ENCODE peak calls at places on chromosomes 1 and 21, in ten cellular contexts. O is H54, X is IMR-90, D is Peyer's patch, N is uterus, V is thyroid gland, Y is ovary, W is A549, C is sigmoid colon, R is H1. E is an unnamed sample.

GRCh38 chr1:111197598-111198289 is 2.7 kb downstream of the DENND2D start:
- DNase-seq in N (no peak), X (peak; percentile 4), D (no peak), V (no peak), O (no peak), C (no peak), W (peak; percentile 43), R (peak; percentile 54), Y (no peak), E (no peak)

GRCh38 chr1:18217398-18218043 is 109.9 kb downstream of the IGSF21 start:
- DNase-seq in C (no peak), D (no peak), X (peak; percentile 1), V (no peak), W (peak; percentile 36), Y (no peak), R (peak; percentile 27), O (peak; percentile 30), N (no peak), E (no peak)

GRCh38 chr1:7783178-7783711 is 846 bp upstream of the PER3 start:
- DNase-seq in W (peak; percentile 68), O (peak; percentile 82), C (peak; percentile 93), Y (peak; percentile 83), N (peak; percentile 78), R (no peak), D (peak; percentile 50), V (peak; percentile 81), X (peak; percentile 24), E (peak; percentile 77)

GRCh38 chr1:162632234-162632666 is at the start of gene DDR2:
- DNase-seq in Y (peak; percentile 78), W (no peak), R (no peak), N (peak; percentile 91), X (peak; percentile 96), C (peak; percentile 94), D (no peak), V (peak; percentile 23), O (no peak), E (peak; percentile 74)

GRCh38 chr21:45948576-45949141 is 32.9 kb upstream of the COL6A1 start:
- DNase-seq in C (peak; percentile 64), N (no peak), D (no peak), Y (no peak), W (no peak), R (no peak), X (no peak), V (no peak), O (no peak), E (no peak)

GRCh38 chr1:99850458-99850974 is 355 bp downstream of the AGL start:
- DNase-seq in X (no peak), R (no peak), O (no peak), N (no peak), W (no peak), C (no peak), V (no peak), Y (no peak), D (no peak), E (no peak)

GRCh38 chr21:35314896-35315582 is 265.9 kb upstream of the RUNX1 start:
- DNase-seq in O (no peak), D (no peak), Y (no peak), V (no peak), X (peak; percentile 45), N (no peak), W (no peak), R (no peak), C (peak; percentile 73), E (no peak)

GRCh38 chr1:218459450-218459849 is 114.3 kb downstream of the TGFB2 start:
- DNase-seq in X (no peak), R (no peak), O (no peak), V (peak; percentile 7), C (no peak), Y (peak; percentile 50), N (no peak), W (no peak), D (no peak), E (no peak)

GRCh38 chr1:153533689-153534201 is 2.0 kb downstream of the S100A6 start:
- DNase-seq in W (peak; percentile 82), Y (peak; percentile 61), C (peak; percentile 85), N (peak; percentile 91), O (peak; percentile 91), X (peak; percentile 93), V (no peak), R (no peak), D (peak; percentile 75), E (peak; percentile 67)

GRCh38 chr1:153532769-153533599 is 2.8 kb downstream of the S100A6 start:
- DNase-seq in D (peak; percentile 94), Y (peak; percentile 92), V (peak; percentile 89), C (peak; percentile 96), R (peak; percentile 87), N (peak; percentile 92), X (peak; percentile 84), W (peak; percentile 91), O (peak; percentile 82), E (peak; percentile 92)

GRCh38 chr1:153535664-153536585 is at the start of gene S100A6:
- DNase-seq in X (peak; percentile 89), N (peak; percentile 92), R (no peak), Y (peak; percentile 89), C (peak; percentile 97), V (peak; percentile 94), O (peak; percentile 86), D (peak; percentile 92), W (peak; percentile 94), E (peak; percentile 84)

GRCh38 chr1:153534933-153535663 is 693 bp downstream of the S100A6 start:
- DNase-seq in R (no peak), C (peak; percentile 90), O (no peak), V (peak; percentile 72), D (peak; percentile 84), X (no peak), Y (peak; percentile 67), N (peak; percentile 81), W (peak; percentile 74), E (peak; percentile 73)

GRCh38 chr1:153534226-153534932 is 1.4 kb downstream of the S100A6 start:
- DNase-seq in R (no peak), D (peak; percentile 38), W (peak; percentile 51), O (no peak), V (no peak), N (peak; percentile 65), C (peak; percentile 79), X (peak; percentile 50), Y (no peak), E (no peak)
- TF ChIP-seq POLR2A in R (no peak), D (no peak), W (no peak), O (no peak), V (no peak), N (no peak), C (no peak), X (no peak), Y (no peak), E (no peak)

GRCh38 chr1:45016767-45017166 is 4.7 kb downstream of the UROD start:
- DNase-seq in Y (no peak), D (no peak), R (no peak), X (no peak), W (no peak), O (no peak), C (no peak), N (no peak), V (no peak), E (no peak)
- TF ChIP-seq POLR2A in Y (no peak), D (no peak), R (no peak), X (no peak), W (no peak), O (no peak), C (no peak), N (no peak), V (no peak), E (no peak)

DNA sequence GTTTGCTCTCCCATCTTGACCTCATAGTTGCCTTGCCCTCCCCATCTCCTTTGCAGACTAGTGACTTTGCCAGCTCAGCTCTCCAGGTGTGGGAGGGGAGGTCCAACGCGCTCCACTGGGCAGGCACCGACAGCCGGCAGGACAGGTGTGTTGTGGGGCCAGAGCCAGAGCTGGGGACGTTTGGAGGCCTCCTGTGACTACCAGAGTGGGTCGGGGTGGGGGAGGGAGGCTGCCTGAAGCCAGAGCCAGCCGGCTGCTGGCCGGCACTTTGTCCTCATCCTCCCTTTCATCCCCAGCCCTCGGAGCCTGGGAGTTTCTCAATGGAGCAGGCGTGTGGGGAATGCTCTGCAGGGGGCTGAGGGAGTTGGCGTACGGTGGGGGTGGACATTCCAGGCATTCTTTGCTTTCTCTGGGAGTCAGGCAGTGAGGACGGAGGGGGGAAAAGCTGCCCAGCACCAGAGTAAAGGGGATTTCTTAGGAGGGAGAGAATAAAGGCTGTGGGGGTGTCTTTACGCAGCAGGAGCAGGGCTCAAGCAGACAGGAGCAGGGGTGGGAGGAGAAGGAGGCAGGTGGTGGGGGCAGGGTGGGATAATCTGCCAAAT is 20.2 kb downstream of the NUAK2 start:
- DNase-seq in O (peak; percentile 86), N (no peak), R (peak; percentile 99), D (peak; percentile 66), W (peak; percentile 96), C (no peak), V (peak; percentile 100), Y (peak; percentile 83), X (peak; percentile 97), E (no peak)
- TF ChIP-seq POLR2A in O (no peak), N (no peak), R (peak; percentile 91), D (no peak), W (no peak), C (no peak), V (no peak), Y (no peak), X (peak; percentile 41), E (no peak)

GRCh38 chr21:41425588-41425953 is 468 bp upstream of the MX1 start:
- DNase-seq in N (no peak), V (no peak), W (no peak), D (no peak), O (no peak), X (no peak), R (no peak), C (no peak), Y (no peak), E (no peak)

GRCh38 chr21:41425954-41426655 is at the start of gene MX1:
- DNase-seq in O (no peak), N (peak; percentile 67), X (peak; percentile 10), W (peak; percentile 10), Y (peak; percentile 82), D (peak; percentile 93), C (peak; percentile 84), R (no peak), V (peak; percentile 75), E (peak; percentile 68)

GRCh38 chr21:41428311-41428710 is 2.3 kb downstream of the MX1 start:
- DNase-seq in D (no peak), Y (no peak), R (no peak), W (no peak), O (no peak), C (no peak), N (no peak), X (no peak), V (no peak), E (no peak)

GRCh38 chr21:41427556-41427955 is 1.5 kb downstream of the MX1 start:
- DNase-seq in R (no peak), D (no peak), Y (no peak), N (no peak), V (no peak), X (no peak), C (no peak), O (no peak), W (no peak), E (peak; percentile 16)

DNA sequence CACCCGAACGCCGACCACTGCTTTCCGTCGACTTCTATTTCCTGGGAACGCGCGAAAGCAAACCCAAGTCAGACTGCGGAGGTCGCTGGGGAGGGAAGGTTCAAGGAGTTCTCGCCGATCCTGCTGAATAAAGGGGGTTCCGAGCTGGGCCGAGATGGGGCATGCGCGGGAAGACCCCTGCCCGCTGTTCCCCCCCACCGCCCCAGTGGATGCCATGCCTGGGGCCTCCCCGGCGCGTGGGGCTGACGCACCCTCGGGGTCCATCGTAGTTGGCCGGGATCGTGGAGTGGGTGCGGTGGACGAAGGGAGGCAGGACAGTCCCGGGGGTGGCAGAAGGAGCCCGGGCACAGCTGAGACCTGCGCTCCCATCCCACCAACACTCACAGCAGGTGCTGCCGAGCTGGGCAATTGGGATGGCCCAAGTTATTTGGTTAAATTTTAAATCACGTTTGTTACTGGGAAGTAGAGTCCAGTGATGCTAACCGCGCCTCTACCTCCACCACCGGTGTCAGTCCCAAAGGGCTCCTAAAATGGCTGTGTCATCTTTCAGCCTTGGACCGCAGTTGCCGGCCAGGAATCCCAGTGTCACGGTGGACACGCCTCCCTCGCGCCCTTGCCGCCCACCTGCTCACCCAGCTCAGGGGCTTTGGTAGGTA is 745 bp downstream of the MX1 start:
- DNase-seq in C (no peak), R (no peak), Y (peak; percentile 63), D (no peak), O (no peak), V (no peak), X (no peak), W (no peak), N (no peak), E (no peak)
- TF ChIP-seq POLR2A in C (no peak), R (no peak), Y (no peak), D (no peak), O (no peak), V (no peak), X (no peak), W (no peak), N (no peak), E (no peak)